ENCODE peak calls at places on chromosomes 7 and 10, in four cellular contexts. M, L, D and W are unnamed samples.

GRCh38 chr7:120060283-120060682 is 212.7 kb upstream of the KCND2 start:
- DNase-seq in M (no peak), D (peak), L (no peak), W (no peak)

GRCh38 chr10:79241990-79242619 is 105.2 kb upstream of the PPIF start:
- DNase-seq in D (peak), L (peak), M (peak), W (peak)

GRCh38 chr7:106583133-106583532 is 77.8 kb downstream of the CCDC71L start:
- DNase-seq in L (no peak), D (peak), M (no peak), W (no peak)

GRCh38 chr7:55592492-55592891 is 20.2 kb upstream of the VOPP1 start:
- DNase-seq in L (no peak), M (no peak), D (no peak), W (no peak)

GRCh38 chr10:15585303-15585715 is 134.4 kb downstream of the ITGA8 start:
- DNase-seq in M (peak), D (peak), L (peak), W (peak)

GRCh38 chr7:99455874-99456273 is 10.1 kb downstream of the ATP5MF start:
- DNase-seq in L (no peak), D (no peak), M (no peak), W (no peak)

GRCh38 chr10:133282846-133283390 is 6.2 kb upstream of the ADAM8 start:
- DNase-seq in M (no peak), L (no peak), D (no peak), W (no peak)

GRCh38 chr7:15236958-15237357 is 324.9 kb downstream of the AGMO start:
- DNase-seq in D (no peak), M (no peak), L (no peak), W (no peak)

GRCh38 chr7:102230593-102230992 is 56.1 kb upstream of the SH2B2 start:
- DNase-seq in D (peak), M (no peak), L (no peak), W (no peak)

GRCh38 chr7:471191-471865 is 48.3 kb downstream of the PDGFA start:
- DNase-seq in D (no peak), M (no peak), L (no peak), W (no peak)

GRCh38 chr10:74187237-74187636 is 36.2 kb downstream of the ADK start:
- DNase-seq in D (no peak), M (no peak), L (no peak), W (no peak)

GRCh38 chr7:6395898-6396582 is 51.7 kb downstream of the DAGLB start:
- DNase-seq in L (no peak), D (no peak), M (no peak), W (no peak)

GRCh38 chr7:17131060-17131345 is 167.4 kb upstream of the AHR start:
- DNase-seq in L (no peak), D (peak), M (no peak), W (peak)

GRCh38 chr7:34837826-34838225 is 179.8 kb downstream of the NPSR1 start:
- DNase-seq in L (no peak), D (no peak), M (no peak), W (no peak)

GRCh38 chr10:114304566-114305421 is 65.7 kb downstream of the VWA2 start:
- DNase-seq in L (peak), M (peak), D (no peak), W (peak)

GRCh38 chr7:27914409-27914808 is 174.4 kb downstream of the TAX1BP1 start:
- DNase-seq in M (no peak), D (no peak), L (no peak), W (no peak)

GRCh38 chr10:109886037-109886787 is 37.1 kb downstream of the XPNPEP1 start:
- DNase-seq in D (no peak), L (no peak), M (no peak), W (no peak)

DNA sequence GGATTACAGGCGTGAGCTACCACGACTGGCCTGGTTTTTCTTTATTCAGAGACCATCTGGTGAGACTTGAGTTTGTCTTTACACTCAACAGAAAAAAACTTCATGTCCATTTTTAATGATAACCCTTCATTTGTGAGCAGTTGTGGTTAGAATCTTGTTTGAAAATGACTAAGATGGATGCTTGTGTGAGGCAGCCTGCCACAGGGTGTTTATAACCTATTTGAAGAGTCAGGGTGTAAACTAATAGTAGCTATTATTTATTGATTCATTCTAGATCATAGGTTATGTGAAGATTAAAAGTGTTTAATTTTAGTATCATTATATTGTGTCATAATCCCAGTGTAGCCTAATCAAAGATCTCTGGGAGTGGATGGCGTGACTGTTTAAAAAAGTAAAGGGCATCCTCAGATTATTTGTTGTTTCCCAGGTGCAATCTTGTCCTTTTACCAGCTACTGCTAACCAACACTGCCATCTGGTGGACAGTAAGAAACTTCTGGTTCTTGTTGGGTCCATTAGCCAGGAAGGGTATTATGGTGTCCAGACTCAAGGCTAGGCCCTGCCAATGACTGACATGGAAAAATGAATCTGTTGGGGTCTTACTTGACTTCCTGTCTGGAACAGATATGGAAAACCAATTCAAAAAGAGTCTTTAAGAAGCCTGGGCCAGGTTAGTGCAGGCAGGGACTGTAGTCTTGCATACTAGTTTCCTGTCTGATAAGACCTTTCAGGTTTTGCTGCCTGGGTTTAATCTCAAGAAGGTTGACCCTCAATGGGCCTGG is 24.9 kb downstream of the NRBF2 start:
- DNase-seq in M (peak), D (peak), L (peak), W (peak)
- H4K5ac ChIP-seq in M (no peak), D (no peak), L (no peak), W (no peak)

GRCh38 chr10:71392791-71393781 is 3.6 kb upstream of the CDH23 start:
- DNase-seq in L (peak), D (no peak), M (peak), W (no peak)

GRCh38 chr10:71390921-71391690 is 5.6 kb upstream of the CDH23 start:
- DNase-seq in L (peak), M (peak), D (no peak), W (no peak)

GRCh38 chr10:71392292-71392691 is 4.4 kb upstream of the CDH23 start:
- DNase-seq in L (peak), M (peak), D (no peak), W (no peak)

GRCh38 chr10:71390435-71390820 is 6.3 kb upstream of the CDH23 start:
- DNase-seq in L (no peak), M (peak), D (no peak), W (no peak)

DNA sequence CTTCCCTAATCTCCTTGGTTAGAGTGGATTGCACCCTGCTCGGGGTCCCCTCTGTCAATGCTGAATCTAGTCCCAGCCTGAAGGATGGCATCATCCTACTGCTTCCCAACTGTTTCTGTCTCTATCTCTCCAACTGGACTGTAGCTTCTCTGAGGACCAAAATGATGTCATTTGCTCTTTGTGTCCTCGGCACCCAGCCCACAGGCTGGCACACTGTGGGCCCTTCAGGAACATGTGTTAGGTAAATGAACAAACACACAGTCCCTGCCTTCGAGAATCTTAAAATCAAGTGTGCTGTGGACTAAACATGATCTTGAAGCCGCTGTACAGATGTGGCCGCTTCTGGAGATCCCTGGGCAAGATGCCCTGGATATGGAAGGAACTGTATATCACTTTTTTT is 5.0 kb upstream of the CDH23 start:
- DNase-seq in L (no peak), M (peak), D (no peak), W (no peak)
- H4K5ac ChIP-seq in L (no peak), M (no peak), D (no peak), W (no peak)

GRCh38 chr10:11177926-11178453 is 160.3 kb downstream of the CELF2 start:
- DNase-seq in L (no peak), D (no peak), M (no peak), W (no peak)
- H4K5ac ChIP-seq in L (no peak), D (no peak), M (no peak), W (no peak)

DNA sequence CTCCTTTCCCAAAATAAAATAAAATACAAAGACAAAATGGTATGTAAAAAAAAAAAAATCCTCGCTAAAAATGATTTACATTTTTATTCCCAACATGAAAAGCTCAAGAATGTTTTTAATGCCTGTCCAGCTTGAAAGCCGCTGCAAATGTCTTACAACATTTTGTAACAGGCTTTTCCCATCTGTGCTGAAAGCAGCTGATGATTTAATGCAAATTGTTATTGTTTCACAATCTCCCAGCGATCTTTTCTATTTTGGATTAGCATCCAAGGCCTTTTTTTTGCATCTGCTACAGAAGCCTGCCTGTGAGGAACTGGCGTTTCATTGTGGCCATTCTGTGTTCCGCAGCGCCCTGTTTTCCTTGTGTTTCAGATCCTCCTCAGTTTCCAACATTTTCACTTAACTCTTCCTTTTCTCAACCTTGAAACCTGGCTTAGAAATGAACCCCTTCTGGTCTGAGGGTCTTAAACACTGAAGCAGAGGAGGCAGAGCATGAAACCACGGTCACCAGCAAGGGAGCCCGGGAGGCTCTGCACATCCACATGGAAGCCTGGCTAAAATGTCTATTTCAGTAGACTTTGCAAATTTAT is 712.1 kb downstream of the PARD3 start:
- DNase-seq in D (peak), M (no peak), L (no peak), W (no peak)
- H4K5ac ChIP-seq in D (peak), M (no peak), L (no peak), W (no peak)

DNA sequence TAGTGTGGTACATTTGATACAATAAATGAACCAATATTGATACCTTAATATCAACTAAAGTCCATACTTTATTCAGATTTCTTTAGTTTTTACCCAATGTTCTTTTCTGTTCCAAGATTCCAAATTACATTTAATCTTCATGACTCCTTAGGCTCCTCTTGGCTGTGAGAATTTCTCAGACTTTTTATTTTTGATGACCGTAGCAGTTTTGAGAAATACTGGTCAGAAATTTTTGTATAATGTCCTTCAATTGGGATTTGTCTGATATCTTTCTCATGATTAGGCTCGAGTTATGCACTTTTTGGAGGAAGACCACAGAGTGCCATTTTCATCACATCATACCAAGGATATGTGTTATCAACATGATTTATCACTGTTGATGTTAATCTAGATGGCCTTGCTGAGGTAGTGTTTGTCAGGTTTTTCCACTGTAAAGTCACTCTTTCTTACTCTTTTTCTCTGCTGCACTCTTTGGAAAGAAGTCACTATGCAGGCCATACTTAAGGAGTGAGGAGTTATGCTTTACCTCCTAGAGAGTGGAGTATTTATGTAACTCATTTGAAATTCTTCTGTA is 12.9 kb upstream of the ENTPD1 start:
- DNase-seq in D (no peak), L (no peak), M (no peak), W (no peak)
- H4K5ac ChIP-seq in D (no peak), L (no peak), M (no peak), W (no peak)